ENCODE peak calls at places on chromosomes 5 and 9, in six cellular contexts. One of them, this sample, is unnamed.

GRCh38 chr9:69835412-69836080 is 14.9 kb downstream of the CFAP95 start:
- DNase-seq in endodermal cell: no peak
- DNase-seq in NCI-H1092: no peak
- DNase-seq in cardiac muscle cell: no peak
- DNase-seq in GM04503: no peak
- DNase-seq in HFFc6: no peak
- DNase-seq in this sample: no peak

GRCh38 chr9:112326194-112326593 is 7.2 kb downstream of the PTBP3 start:
- DNase-seq in endodermal cell: no peak
- DNase-seq in NCI-H1092: no peak
- DNase-seq in cardiac muscle cell: no peak
- DNase-seq in GM04503: no peak
- DNase-seq in HFFc6: no peak
- DNase-seq in this sample: no peak

GRCh38 chr5:175257847-175258194 is 186.2 kb downstream of the DRD1 start:
- DNase-seq in endodermal cell: no peak
- DNase-seq in NCI-H1092: no peak
- DNase-seq in cardiac muscle cell: no peak
- DNase-seq in GM04503: no peak
- DNase-seq in HFFc6: no peak
- DNase-seq in this sample: no peak

GRCh38 chr9:121700165-121700830 is 48.9 kb downstream of the DAB2IP start:
- DNase-seq in endodermal cell: peak; percentile 90
- DNase-seq in NCI-H1092: peak; percentile 31
- DNase-seq in cardiac muscle cell: peak; percentile 26
- DNase-seq in GM04503: no peak
- DNase-seq in HFFc6: peak; percentile 24
- DNase-seq in this sample: no peak

GRCh38 chr9:129867138-129868032 is 32.1 kb downstream of the USP20 start:
- DNase-seq in endodermal cell: peak; percentile 77
- DNase-seq in NCI-H1092: no peak
- DNase-seq in cardiac muscle cell: no peak
- DNase-seq in GM04503: no peak
- DNase-seq in HFFc6: no peak
- DNase-seq in this sample: no peak

GRCh38 chr5:36152324-36153298 is 700 bp downstream of the SKP2 start:
- DNase-seq in endodermal cell: peak; percentile 65
- DNase-seq in NCI-H1092: no peak
- DNase-seq in cardiac muscle cell: peak; percentile 5
- DNase-seq in GM04503: peak; percentile 7
- DNase-seq in HFFc6: no peak
- DNase-seq in this sample: no peak

GRCh38 chr9:95316794-95317118 is 753 bp downstream of the FANCC start:
- DNase-seq in endodermal cell: peak; percentile 96
- DNase-seq in NCI-H1092: peak; percentile 88
- DNase-seq in cardiac muscle cell: peak; percentile 89
- DNase-seq in GM04503: no peak
- DNase-seq in HFFc6: peak; percentile 41
- DNase-seq in this sample: peak; percentile 85

GRCh38 chr9:69192214-69192613 is 18.1 kb downstream of the TJP2 start:
- DNase-seq in endodermal cell: no peak
- DNase-seq in NCI-H1092: no peak
- DNase-seq in cardiac muscle cell: no peak
- DNase-seq in GM04503: no peak
- DNase-seq in HFFc6: no peak
- DNase-seq in this sample: no peak

GRCh38 chr5:6631441-6631840 is 1.4 kb downstream of the NSUN2 start:
- DNase-seq in endodermal cell: no peak
- DNase-seq in NCI-H1092: no peak
- DNase-seq in cardiac muscle cell: no peak
- DNase-seq in GM04503: no peak
- DNase-seq in HFFc6: no peak
- DNase-seq in this sample: no peak

GRCh38 chr5:137137013-137137632 is 362.0 kb downstream of the SPOCK1 start:
- DNase-seq in endodermal cell: no peak
- DNase-seq in NCI-H1092: peak; percentile 44
- DNase-seq in cardiac muscle cell: peak; percentile 54
- DNase-seq in GM04503: no peak
- DNase-seq in HFFc6: no peak
- DNase-seq in this sample: no peak

GRCh38 chr5:132369471-132370240 is at the start of gene SLC22A5:
- DNase-seq in endodermal cell: peak; percentile 94
- DNase-seq in NCI-H1092: peak; percentile 37
- DNase-seq in cardiac muscle cell: peak; percentile 78
- DNase-seq in GM04503: no peak
- DNase-seq in HFFc6: peak; percentile 28
- DNase-seq in this sample: peak; percentile 91

GRCh38 chr5:17105744-17106450 is 111.5 kb upstream of the BASP1 start:
- DNase-seq in endodermal cell: no peak
- DNase-seq in NCI-H1092: no peak
- DNase-seq in cardiac muscle cell: no peak
- DNase-seq in GM04503: peak; percentile 61
- DNase-seq in HFFc6: peak; percentile 74
- DNase-seq in this sample: no peak

GRCh38 chr5:106314221-106314824 is 1356.4 kb downstream of the EFNA5 start:
- DNase-seq in endodermal cell: no peak
- DNase-seq in NCI-H1092: no peak
- DNase-seq in cardiac muscle cell: no peak
- DNase-seq in GM04503: no peak
- DNase-seq in HFFc6: no peak
- DNase-seq in this sample: no peak

GRCh38 chr5:1343931-1344901 is 683 bp downstream of the CLPTM1L start:
- DNase-seq in endodermal cell: no peak
- DNase-seq in NCI-H1092: no peak
- DNase-seq in cardiac muscle cell: peak; percentile 40
- DNase-seq in GM04503: no peak
- DNase-seq in HFFc6: no peak
- DNase-seq in this sample: no peak

GRCh38 chr9:121607434-121608248 is 43.8 kb upstream of the DAB2IP start:
- DNase-seq in endodermal cell: peak; percentile 46
- DNase-seq in NCI-H1092: peak; percentile 21
- DNase-seq in cardiac muscle cell: peak; percentile 94
- DNase-seq in GM04503: no peak
- DNase-seq in HFFc6: peak; percentile 16
- DNase-seq in this sample: no peak

GRCh38 chr5:98205691-98206461 is 567.6 kb upstream of the RGMB start:
- DNase-seq in endodermal cell: no peak
- DNase-seq in NCI-H1092: no peak
- DNase-seq in cardiac muscle cell: no peak
- DNase-seq in GM04503: peak; percentile 26
- DNase-seq in HFFc6: no peak
- DNase-seq in this sample: no peak

GRCh38 chr5:141326088-141326854 is 4.0 kb upstream of the PCDHGA1 start:
- DNase-seq in endodermal cell: peak; percentile 91
- DNase-seq in NCI-H1092: no peak
- DNase-seq in cardiac muscle cell: peak; percentile 59
- DNase-seq in GM04503: no peak
- DNase-seq in HFFc6: peak; percentile 82
- DNase-seq in this sample: no peak

This sample was measured in right lobe of liver.